ENCODE peak calls at places on chromosomes 4 and X, in seven cellular contexts. M, O, T, F, R, D and A are unnamed samples.

GRCh38 chr4:174764105-174764729 is 64.8 kb downstream of the GLRA3 start:
- DNase-seq in M (no peak), O (no peak), T (no peak), F (no peak), R (no peak), D (no peak), A (no peak)

GRCh38 chr4:148998719-148999118 is 556.5 kb upstream of the NR3C2 start:
- DNase-seq in M (no peak), O (no peak), T (no peak), F (no peak), R (no peak), D (no peak), A (no peak)

GRCh38 chr4:108965472-108966076 is 202.7 kb upstream of the ETNPPL start:
- DNase-seq in M (no peak), O (no peak), T (no peak), F (no peak), R (no peak), D (no peak), A (no peak)

GRCh38 chr4:144754562-144755410 is 108.8 kb downstream of the HHIP start:
- DNase-seq in M (no peak), O (no peak), T (no peak), F (no peak), R (no peak), D (no peak), A (no peak)

GRCh38 chrX:104806346-104806745 is 240.3 kb downstream of the IL1RAPL2 start:
- DNase-seq in M (no peak), O (no peak), T (no peak), F (no peak), R (no peak), D (no peak), A (no peak)

GRCh38 chrX:151902813-151903591 is 9.7 kb upstream of the MAGEA4 start:
- DNase-seq in M (peak; percentile 14), O (peak; percentile 10), T (no peak), F (peak; percentile 40), R (no peak), D (peak; percentile 33), A (peak; percentile 26)

GRCh38 chr4:182143086-182143821 is 99.9 kb upstream of the TENM3 start:
- DNase-seq in M (no peak), O (no peak), T (no peak), F (no peak), R (no peak), D (peak; percentile 49), A (no peak)

GRCh38 chr4:20544645-20545044 is 155.6 kb upstream of the PACRGL start:
- DNase-seq in M (no peak), O (no peak), T (no peak), F (no peak), R (no peak), D (no peak), A (no peak)

GRCh38 chr4:11151500-11151899 is 277.2 kb downstream of the HS3ST1 start:
- DNase-seq in M (no peak), O (no peak), T (no peak), F (no peak), R (no peak), D (no peak), A (no peak)

GRCh38 chr4:134879019-134879418 is 677.4 kb upstream of the PABPC4L start:
- DNase-seq in M (no peak), O (no peak), T (no peak), F (no peak), R (no peak), D (no peak), A (no peak)

GRCh38 chr4:177016541-177017141 is 223.9 kb upstream of the VEGFC start:
- DNase-seq in M (no peak), O (no peak), T (no peak), F (no peak), R (no peak), D (no peak), A (peak; percentile 54)

GRCh38 chrX:112705726-112706125 is 26.0 kb upstream of the LHFPL1 start:
- DNase-seq in M (no peak), O (no peak), T (no peak), F (no peak), R (no peak), D (no peak), A (no peak)

GRCh38 chr4:182201871-182202270 is 41.3 kb upstream of the TENM3 start:
- DNase-seq in M (no peak), O (no peak), T (no peak), F (no peak), R (no peak), D (no peak), A (no peak)

GRCh38 chr4:122689972-122690371 is 42.5 kb upstream of the BBS12 start:
- DNase-seq in M (no peak), O (no peak), T (no peak), F (no peak), R (no peak), D (no peak), A (no peak)

GRCh38 chr4:122692641-122693520 is 39.6 kb upstream of the BBS12 start:
- DNase-seq in M (no peak), O (no peak), T (no peak), F (no peak), R (no peak), D (no peak), A (no peak)

GRCh38 chr4:122688529-122688928 is 44.0 kb upstream of the BBS12 start:
- DNase-seq in M (no peak), O (no peak), T (no peak), F (no peak), R (no peak), D (no peak), A (no peak)

GRCh38 chr4:122695226-122695625 is 37.3 kb upstream of the BBS12 start:
- DNase-seq in M (no peak), O (no peak), T (no peak), F (no peak), R (no peak), D (no peak), A (no peak)

GRCh38 chr4:122691988-122692387 is 40.5 kb upstream of the BBS12 start:
- DNase-seq in M (no peak), O (no peak), T (no peak), F (no peak), R (no peak), D (no peak), A (no peak)
- H3K27ac ChIP-seq in M (no peak overlapping the region), O (no peak overlapping the region), T (no peak overlapping the region), F (no peak overlapping the region), R (no peak overlapping the region), D (no peak overlapping the region), A (no peak overlapping the region)

GRCh38 chrX:121161501-121161933 is 114.1 kb downstream of the GLUD2 start:
- DNase-seq in M (no peak), O (no peak), T (no peak), F (no peak), R (no peak), D (no peak), A (no peak)

GRCh38 chrX:121163443-121163842 is 116.0 kb downstream of the GLUD2 start:
- DNase-seq in M (no peak), O (no peak), T (no peak), F (no peak), R (no peak), D (no peak), A (no peak)

GRCh38 chrX:121165930-121166359 is 118.5 kb downstream of the GLUD2 start:
- DNase-seq in M (no peak), O (no peak), T (no peak), F (no peak), R (no peak), D (no peak), A (no peak)

GRCh38 chrX:121160987-121161386 is 113.6 kb downstream of the GLUD2 start:
- DNase-seq in M (no peak), O (no peak), T (no peak), F (no peak), R (no peak), D (no peak), A (no peak)
- H3K27ac ChIP-seq in M (no peak overlapping the region), O (no peak overlapping the region), T (no peak overlapping the region), F (no peak overlapping the region), R (no peak overlapping the region), D (no peak overlapping the region), A (no peak overlapping the region)

DNA sequence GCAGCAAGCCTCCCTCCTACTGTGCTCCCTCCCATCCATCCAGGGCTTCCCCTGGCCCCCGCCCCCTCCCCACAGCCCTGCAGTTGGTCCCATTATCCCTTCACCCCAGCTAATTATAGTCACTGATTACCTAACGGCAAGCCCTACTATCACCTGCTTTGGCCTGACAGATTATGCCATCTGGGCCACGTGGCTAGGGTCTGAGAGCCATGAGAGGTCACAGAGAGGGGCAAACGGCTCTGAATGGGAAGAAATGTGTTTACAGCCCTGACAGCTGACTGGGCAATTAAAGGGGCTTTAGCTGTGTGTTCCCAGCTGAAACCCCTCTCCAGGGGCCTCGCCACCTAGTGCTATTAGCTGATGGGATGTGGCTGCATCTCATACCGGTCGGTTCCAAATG is 134.4 kb upstream of the CPEB2 start:
- DNase-seq in M (no peak), O (no peak), T (no peak), F (no peak), R (no peak), D (no peak), A (no peak)
- H3K27ac ChIP-seq in M (no peak overlapping the region), O (no peak overlapping the region), T (no peak overlapping the region), F (no peak overlapping the region), R (no peak overlapping the region), D (no peak overlapping the region), A (no peak overlapping the region)

GRCh38 chrX:56253832-56254703 is 21.9 kb downstream of the KLF8 start:
- DNase-seq in M (no peak), O (no peak), T (no peak), F (no peak), R (no peak), D (no peak), A (no peak)

GRCh38 chrX:56248492-56248891 is 16.3 kb downstream of the KLF8 start:
- DNase-seq in M (peak; percentile 26), O (peak; percentile 24), T (peak; percentile 50), F (peak; percentile 25), R (peak; percentile 59), D (peak; percentile 49), A (no peak)
- H3K27ac ChIP-seq in M (no peak overlapping the region), O (no peak overlapping the region), T (no peak overlapping the region), F (no peak overlapping the region), R (no peak overlapping the region), D (no peak overlapping the region), A (no peak overlapping the region)

DNA sequence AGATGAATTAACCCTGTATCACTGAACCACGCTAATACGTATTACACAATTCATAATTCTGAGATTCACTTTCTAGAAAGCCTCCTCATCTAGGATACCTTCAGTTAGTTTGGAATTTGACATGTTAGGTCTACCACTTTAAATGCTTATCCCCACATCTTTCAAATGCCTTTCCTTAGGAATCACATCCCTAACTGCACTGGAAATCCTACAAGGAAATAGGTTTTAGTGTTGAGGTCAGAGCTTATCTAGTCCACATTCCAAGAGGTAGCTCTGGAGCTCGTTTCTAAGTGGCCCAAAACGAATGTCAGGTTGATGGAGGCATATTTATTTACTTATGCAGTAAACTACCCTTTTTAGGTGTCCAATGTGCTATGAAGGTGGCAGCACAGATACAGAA is 18.0 kb downstream of the PDHA1 start:
- DNase-seq in M (no peak), O (no peak), T (no peak), F (no peak), R (no peak), D (no peak), A (no peak)
- H3K27ac ChIP-seq in M (no peak overlapping the region), O (no peak overlapping the region), T (no peak overlapping the region), F (no peak overlapping the region), R (no peak overlapping the region), D (no peak overlapping the region), A (no peak overlapping the region)

DNA sequence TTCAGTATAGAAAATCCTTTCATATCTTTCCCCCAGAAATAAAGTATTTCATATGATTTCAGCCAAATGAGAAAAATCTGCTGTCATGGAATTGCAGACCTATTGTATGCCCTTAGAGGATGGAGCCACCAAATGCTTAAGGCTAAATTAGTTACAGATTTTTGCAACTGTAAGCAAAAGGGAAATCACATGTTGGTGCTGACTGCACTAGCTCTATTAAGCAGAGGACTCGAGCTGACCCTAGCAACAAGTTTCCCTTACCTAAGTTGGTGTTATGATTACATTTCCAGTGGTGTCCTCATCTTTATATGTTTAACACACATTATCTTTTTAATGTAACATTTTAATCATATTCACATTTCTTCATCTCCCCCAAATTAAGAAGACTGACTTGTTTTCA is 58.3 kb upstream of the DOCK11 start:
- DNase-seq in M (no peak), O (no peak), T (no peak), F (no peak), R (no peak), D (no peak), A (no peak)
- H3K27ac ChIP-seq in M (no peak overlapping the region), O (no peak overlapping the region), T (no peak overlapping the region), F (no peak overlapping the region), R (no peak overlapping the region), D (no peak overlapping the region), A (no peak overlapping the region)